ENCODE peak calls at places on chromosomes 5 and 9, in eight cellular contexts. P is CD8-positive, alpha-beta memory T cell; V is HTR-8/SVneo; Z is G401; Y is fibroblast of lung; A is lower lobe of right lung; E is cardiac muscle cell; Q is stimulated activated CD8-positive, alpha-beta memory T cell treated with anti-CD3 and anti-CD28 coated beads, Interleukin-4, amount 100 ng/mL, for 24 hours. S is an unnamed sample.
A peak's percentile ranks its signal among the peaks of the same experiment; 100 is the strongest.

GRCh38 chr5:81151546-81151945 is 81.6 kb upstream of the CKMT2 start:
- DNase-seq in A (no peak), Y (peak; percentile 76), P (no peak), Q (no peak), Z (no peak), V (no peak), E (peak; percentile 60), S (peak; percentile 38)

GRCh38 chr5:61306531-61307195 is 25.4 kb upstream of the ZSWIM6 start:
- DNase-seq in E (peak; percentile 77), V (no peak), Q (no peak), Y (peak; percentile 89), Z (no peak), A (no peak), P (no peak), S (peak; percentile 48)

GRCh38 chr9:125747053-125747764 is at the start of gene PBX3:
- DNase-seq in Q (peak; percentile 28), Z (no peak), E (peak; percentile 62), Y (peak; percentile 45), V (no peak), P (peak; percentile 43), A (peak; percentile 72), S (peak; percentile 42)

GRCh38 chr5:145385276-145385675 is 449.9 kb downstream of the PRELID2 start:
- DNase-seq in A (no peak), V (no peak), E (no peak), Q (no peak), Y (no peak), P (no peak), Z (no peak), S (no peak)

GRCh38 chr5:150589791-150590601 is 50.5 kb upstream of the SYNPO start:
- DNase-seq in E (peak; percentile 80), Z (peak; percentile 12), A (no peak), Y (no peak), V (no peak), P (no peak), Q (no peak), S (peak; percentile 55)

GRCh38 chr5:169647566-169647965 is 10.5 kb downstream of the DOCK2 start:
- DNase-seq in Y (no peak), A (no peak), Q (no peak), P (no peak), V (no peak), Z (no peak), E (no peak), S (no peak)

GRCh38 chr9:96299823-96300222 is 2.2 kb downstream of the HSD17B3 start:
- DNase-seq in P (no peak), E (peak; percentile 3), Q (no peak), A (no peak), Y (peak; percentile 76), V (peak; percentile 43), Z (no peak), S (no peak)

GRCh38 chr9:87795178-87795577 is 69.3 kb downstream of the CTSL start:
- DNase-seq in Z (no peak), V (no peak), E (no peak), Q (no peak), P (no peak), Y (no peak), A (no peak), S (no peak)

GRCh38 chr9:132507670-132508469 is 74.5 kb upstream of the BARHL1 start:
- DNase-seq in Z (peak; percentile 86), P (peak; percentile 45), Q (peak; percentile 50), E (peak; percentile 79), A (no peak), V (peak; percentile 85), Y (peak; percentile 45), S (peak; percentile 90)

GRCh38 chr9:33289501-33289900 is 815 bp upstream of the NFX1 start:
- DNase-seq in Y (peak; percentile 34), Z (no peak), Q (no peak), V (no peak), P (no peak), E (peak; percentile 20), A (peak; percentile 48), S (no peak)

GRCh38 chr5:109589983-109590382 is 99.7 kb upstream of the MAN2A1 start:
- DNase-seq in A (no peak), Q (no peak), E (no peak), P (no peak), V (no peak), Z (no peak), Y (no peak), S (no peak)

GRCh38 chr9:133704711-133705181 is 33.4 kb downstream of the SARDH start:
- DNase-seq in V (no peak), Q (no peak), P (no peak), Y (no peak), Z (no peak), A (no peak), E (no peak), S (no peak)

GRCh38 chr9:32741706-32742105 is 41.6 kb upstream of the TMEM215 start:
- DNase-seq in Q (no peak), A (no peak), E (peak; percentile 31), Z (no peak), V (peak; percentile 2), P (no peak), Y (peak; percentile 55), S (no peak)

GRCh38 chr9:90872835-90873294 is 71.2 kb downstream of the SYK start:
- DNase-seq in A (no peak), P (no peak), E (no peak), Y (no peak), Z (no peak), V (no peak), Q (no peak), S (no peak)

GRCh38 chr5:137192293-137192743 is 306.8 kb downstream of the SPOCK1 start:
- DNase-seq in Y (peak; percentile 84), V (peak; percentile 51), A (no peak), Z (peak; percentile 58), E (peak; percentile 12), Q (no peak), P (no peak), S (no peak)

GRCh38 chr9:99690573-99690972 is 131.1 kb upstream of the NR4A3 start:
- DNase-seq in Y (no peak), Q (no peak), E (no peak), Z (peak; percentile 75), V (no peak), P (no peak), A (no peak), S (no peak)

GRCh38 chr9:16869961-16870605 is 387 bp downstream of the BNC2 start:
- DNase-seq in Q (no peak), Z (no peak), P (no peak), E (peak; percentile 35), A (no peak), V (no peak), Y (peak; percentile 32), S (peak; percentile 36)

GRCh38 chr5:107455111-107455544 is 215.6 kb downstream of the EFNA5 start:
- DNase-seq in V (no peak), Q (no peak), E (peak; percentile 38), P (no peak), Y (peak; percentile 62), A (no peak), Z (no peak), S (no peak)

GRCh38 chr5:35274839-35275509 is 44.7 kb upstream of the PRLR start:
- DNase-seq in A (no peak), P (no peak), Q (no peak), Z (no peak), E (peak; percentile 1), V (no peak), Y (no peak), S (no peak)

GRCh38 chr9:85897853-85898252 is 43.1 kb upstream of the NAA35 start:
- DNase-seq in E (no peak), A (no peak), V (no peak), Q (no peak), Z (no peak), Y (no peak), P (no peak), S (no peak)

GRCh38 chr9:117344892-117345660 is 69.8 kb downstream of the ASTN2 start:
- DNase-seq in V (no peak), Y (peak; percentile 1), P (no peak), Q (no peak), E (no peak), Z (no peak), A (no peak), S (no peak)

GRCh38 chr9:128733256-128733655 is 9.3 kb upstream of the ZDHHC12 start:
- DNase-seq in A (peak; percentile 72), P (no peak), E (peak; percentile 92), Q (no peak), Y (peak; percentile 80), Z (peak; percentile 73), V (peak; percentile 80), S (peak; percentile 78)

GRCh38 chr5:147751156-147751830 is 31.2 kb downstream of the JAKMIP2 start:
- DNase-seq in A (no peak), P (no peak), V (no peak), Y (no peak), E (no peak), Q (no peak), Z (no peak), S (no peak)

GRCh38 chr5:135333737-135334515 is 65.1 kb downstream of the MACROH2A1 start:
- DNase-seq in V (no peak), A (no peak), Y (peak; percentile 43), Q (no peak), Z (peak; percentile 90), E (no peak), P (no peak), S (no peak)

GRCh38 chr9:36102742-36103495 is 33.6 kb upstream of the GLIPR2 start:
- DNase-seq in A (peak; percentile 90), P (peak; percentile 82), E (peak; percentile 88), Q (peak; percentile 82), Z (peak; percentile 93), V (peak; percentile 39), Y (peak; percentile 84), S (peak; percentile 18)

S was measured in hepatic stellate cell.